ENCODE peak calls at places on chromosome 22, in four cellular contexts. N is A549, J is esophagus squamous epithelium, W is NCI-H524. V is an unnamed sample.

GRCh38 chr22:18066181-18066859 is 11.5 kb upstream of the PEX26 start:
- DNase-seq in N (no peak), J (no peak), W (no peak), V (no peak)

GRCh38 chr22:21989049-21989448 is 6.5 kb upstream of the TOP3B start:
- DNase-seq in N (no peak), J (no peak), W (no peak), V (no peak)

GRCh38 chr22:44444341-44445306 is 53.4 kb downstream of the RTL6 start:
- DNase-seq in N (no peak), J (no peak), W (no peak), V (peak)

GRCh38 chr22:20618488-20618887 is 111.1 kb downstream of the MED15 start:
- DNase-seq in N (no peak), J (no peak), W (no peak), V (no peak)

GRCh38 chr22:43643362-43643761 is 168.7 kb downstream of the EFCAB6 start:
- DNase-seq in N (no peak), J (no peak), W (no peak), V (peak)

GRCh38 chr22:49719046-49719445 is 108.6 kb downstream of the BRD1 start:
- DNase-seq in N (no peak), J (no peak), W (no peak), V (no peak)

GRCh38 chr22:39514373-39514973 is 5.9 kb upstream of the ATF4 start:
- DNase-seq in N (no peak), J (no peak), W (no peak), V (no peak)

GRCh38 chr22:50246242-50247175 is 1.7 kb upstream of the TUBGCP6 start:
- DNase-seq in N (no peak), J (no peak), W (no peak), V (no peak)

GRCh38 chr22:22141031-22141430 is 103.6 kb upstream of the VPREB1 start:
- DNase-seq in N (no peak), J (no peak), W (no peak), V (no peak)